ENCODE peak calls at places on chromosomes 16 and 17, in nine cellular contexts. J is NCI-H2081; Y is stimulated activated CD4-positive, alpha-beta T cell treated with anti-CD3 and anti-CD28 coated beads, Interleukin-1b, Interleukin-23, amount 100 ng/mL, for 1 hour; S is RWPE2; C is hypothalamus; H is HS-27A; V is lower lobe of right lung; G is AG10803; T is HFFc6. E is an unnamed sample.

GRCh38 chr17:42679001-42679491 is 2.3 kb upstream of the PLEKHH3 start:
- DNase-seq in J (peak; percentile 89), Y (no peak), S (no peak), C (no peak), H (no peak), V (peak; percentile 67), G (peak; percentile 35), T (no peak), E (no peak)

GRCh38 chr17:1203967-1204291 is 24.1 kb upstream of the ABR start:
- DNase-seq in J (no peak), Y (no peak), S (no peak), C (no peak), H (no peak), V (no peak), G (no peak), T (no peak), E (no peak)

GRCh38 chr17:6936370-6937028 is 59.4 kb upstream of the ALOX12 start:
- DNase-seq in J (no peak), Y (no peak), S (no peak), C (no peak), H (no peak), V (no peak), G (peak; percentile 25), T (peak; percentile 50), E (peak; percentile 62)

GRCh38 chr16:57530104-57530522 is 6.3 kb downstream of the CCDC102A start:
- DNase-seq in J (no peak), Y (peak; percentile 39), S (peak; percentile 73), C (no peak), H (no peak), V (peak; percentile 48), G (peak; percentile 38), T (peak; percentile 32), E (peak; percentile 73)

GRCh38 chr16:17845031-17845430 is 374.3 kb upstream of the XYLT1 start:
- DNase-seq in J (no peak), Y (no peak), S (no peak), C (no peak), H (no peak), V (no peak), G (no peak), T (no peak), E (no peak)

GRCh38 chr17:58527949-58528348 is 13.5 kb upstream of the MTMR4 start:
- DNase-seq in J (no peak), Y (no peak), S (no peak), C (peak; percentile 41), H (no peak), V (no peak), G (no peak), T (no peak), E (no peak)

GRCh38 chr16:55760665-55761035 is 72.2 kb downstream of the CES1 start:
- DNase-seq in J (no peak), Y (no peak), S (no peak), C (no peak), H (no peak), V (peak; percentile 70), G (no peak), T (no peak), E (no peak)

GRCh38 chr16:67504190-67505021 is 21.1 kb upstream of the AGRP start:
- DNase-seq in J (no peak), Y (no peak), S (no peak), C (no peak), H (no peak), V (peak; percentile 79), G (no peak), T (no peak), E (no peak)

GRCh38 chr16:14196011-14196410 is 124.9 kb downstream of the MRTFB start:
- DNase-seq in J (no peak), Y (no peak), S (no peak), C (no peak), H (no peak), V (no peak), G (no peak), T (no peak), E (no peak)

GRCh38 chr16:77594057-77594456 is 128.3 kb upstream of the NUDT7 start:
- DNase-seq in J (no peak), Y (no peak), S (no peak), C (no peak), H (no peak), V (no peak), G (no peak), T (no peak), E (no peak)

GRCh38 chr17:65170839-65171238 is 33.7 kb downstream of the RGS9 start:
- DNase-seq in J (peak; percentile 90), Y (no peak), S (no peak), C (no peak), H (no peak), V (peak; percentile 68), G (no peak), T (no peak), E (no peak)

GRCh38 chr16:13919330-13919682 is 648 bp upstream of the ERCC4 start:
- DNase-seq in J (peak; percentile 57), Y (no peak), S (no peak), C (no peak), H (no peak), V (no peak), G (peak; percentile 35), T (peak; percentile 55), E (peak; percentile 17)

GRCh38 chr17:27939489-27940465 is 46.6 kb upstream of the LYRM9 start:
- DNase-seq in J (no peak), Y (no peak), S (no peak), C (no peak), H (no peak), V (no peak), G (no peak), T (no peak), E (no peak)

GRCh38 chr17:76202516-76202915 is 37.8 kb downstream of the RNF157 start:
- DNase-seq in J (peak; percentile 31), Y (no peak), S (no peak), C (no peak), H (no peak), V (no peak), G (peak; percentile 20), T (peak; percentile 12), E (no peak)

GRCh38 chr17:7944321-7944720 is 12.3 kb downstream of the CNTROB start:
- DNase-seq in J (no peak), Y (no peak), S (no peak), C (no peak), H (no peak), V (no peak), G (no peak), T (no peak), E (no peak)